ENCODE peak calls at places on chromosome 5, in ten cellular contexts. B is T1000; D is foreskin fibroblast; V is Jurkat, Clone E6-1; C is Right ventricle myocardium inferior; J is H54; Q is amniotic epithelial cell; M is stimulated activated CD4-positive, alpha-beta T cell treated with anti-CD3 and anti-CD28 coated beads, Interleukin-12 subunit alpha, Interleukin-12 subunit beta, amount 100 ng/mL, for 24 hours; W is T47D; G is effector memory CD8-positive, alpha-beta T cell. R is an unnamed sample.

GRCh38 chr5:50657044-50657443 is 9.4 kb upstream of the PARP8 start:
- DNase-seq in B (no peak), G (no peak), W (no peak), M (no peak), V (no peak), J (no peak), D (no peak), C (no peak), Q (no peak), R (no peak)

GRCh38 chr5:140073296-140073695 is 30.2 kb upstream of the NRG2 start:
- DNase-seq in D (peak), B (no peak), V (peak), C (no peak), G (no peak), J (no peak), M (no peak), W (no peak), Q (peak), R (no peak)

GRCh38 chr5:112863549-112863948 is 2.5 kb downstream of the SRP19 start:
- DNase-seq in G (no peak), W (no peak), D (no peak), V (no peak), C (no peak), B (no peak), J (no peak), M (no peak), Q (no peak), R (no peak)

GRCh38 chr5:77707786-77708185 is 68.4 kb downstream of the TBCA start:
- DNase-seq in Q (peak), M (no peak), C (no peak), D (no peak), W (no peak), V (no peak), G (no peak), J (no peak), B (no peak), R (no peak)

GRCh38 chr5:172834570-172835245 is 657 bp downstream of the ERGIC1 start:
- DNase-seq in D (peak), C (no peak), J (no peak), G (no peak), Q (no peak), W (no peak), B (peak), M (no peak), V (no peak), R (peak)

GRCh38 chr5:80894083-80894482 is 66.1 kb upstream of the RASGRF2 start:
- DNase-seq in V (no peak), D (no peak), B (no peak), W (no peak), G (no peak), Q (no peak), M (no peak), C (no peak), J (no peak), R (no peak)

GRCh38 chr5:150644496-150644895 is 4.0 kb downstream of the SYNPO start:
- DNase-seq in Q (no peak), V (no peak), G (no peak), C (no peak), D (no peak), B (no peak), W (no peak), M (no peak), J (no peak), R (no peak)

GRCh38 chr5:34930870-34931269 is 1.5 kb downstream of the DNAJC21 start:
- DNase-seq in W (no peak), G (no peak), M (no peak), B (no peak), D (no peak), V (no peak), J (no peak), Q (no peak), C (no peak), R (no peak)

GRCh38 chr5:10982616-10983015 is 221.6 kb upstream of the DAP start:
- DNase-seq in V (no peak), D (no peak), B (no peak), Q (no peak), J (no peak), C (no peak), W (no peak), M (no peak), G (no peak), R (no peak)

GRCh38 chr5:34497031-34497808 is 158.9 kb upstream of the RAI14 start:
- DNase-seq in B (no peak), M (no peak), Q (no peak), J (no peak), V (no peak), C (peak), W (no peak), G (no peak), D (peak), R (no peak)

GRCh38 chr5:170896779-170897178 is 35.0 kb downstream of the RANBP17 start:
- DNase-seq in G (no peak), C (no peak), M (no peak), J (peak), D (peak), V (no peak), B (no peak), W (no peak), Q (peak), R (peak)

GRCh38 chr5:135467051-135467625 is 15.0 kb upstream of the TIFAB start:
- DNase-seq in J (no peak), G (no peak), Q (no peak), V (no peak), M (no peak), D (no peak), C (peak), B (no peak), W (no peak), R (no peak)

GRCh38 chr5:44332360-44332971 is 56.8 kb downstream of the FGF10 start:
- DNase-seq in Q (peak), D (peak), W (peak), C (no peak), G (no peak), V (peak), B (no peak), M (no peak), J (no peak), R (no peak)

R was measured in mucosa of descending colon.